ENCODE peak calls at places on chromosomes 1 and 21, in eight cellular contexts. One of them, this sample, is unnamed.

GRCh38 chr1:220710333-220710732 is 20.2 kb downstream of the C1orf115 start:
- DNase-seq in tibial nerve: no peak
- DNase-seq in heart right ventricle: no peak
- DNase-seq in body of pancreas: no peak
- DNase-seq in left ventricle myocardium superior: no peak
- DNase-seq in cortex of kidney: no peak
- DNase-seq in CD4-positive, alpha-beta T cell: no peak
- DNase-seq in stimulated activated CD4-positive, alpha-beta T cell treated with anti-CD3 and anti-CD28 coated beads, Interleukin-2, amount 100 ng/mL, for 48 hours: no peak
- DNase-seq in this sample: no peak

GRCh38 chr1:8018492-8019228 is 7.4 kb downstream of the ERRFI1 start:
- DNase-seq in tibial nerve: no peak
- DNase-seq in heart right ventricle: no peak
- DNase-seq in body of pancreas: no peak
- DNase-seq in left ventricle myocardium superior: no peak
- DNase-seq in cortex of kidney: no peak
- DNase-seq in CD4-positive, alpha-beta T cell: no peak
- DNase-seq in stimulated activated CD4-positive, alpha-beta T cell treated with anti-CD3 and anti-CD28 coated beads, Interleukin-2, amount 100 ng/mL, for 48 hours: no peak
- DNase-seq in this sample: no peak

GRCh38 chr1:166297993-166298392 is 131.2 kb upstream of the FAM78B start:
- DNase-seq in tibial nerve: no peak
- DNase-seq in heart right ventricle: no peak
- DNase-seq in body of pancreas: no peak
- DNase-seq in left ventricle myocardium superior: no peak
- DNase-seq in cortex of kidney: no peak
- DNase-seq in CD4-positive, alpha-beta T cell: no peak
- DNase-seq in stimulated activated CD4-positive, alpha-beta T cell treated with anti-CD3 and anti-CD28 coated beads, Interleukin-2, amount 100 ng/mL, for 48 hours: no peak
- DNase-seq in this sample: no peak

GRCh38 chr1:46547481-46548383 is 3.7 kb downstream of the KNCN start:
- DNase-seq in tibial nerve: peak
- DNase-seq in heart right ventricle: no peak
- DNase-seq in body of pancreas: no peak
- DNase-seq in left ventricle myocardium superior: no peak
- DNase-seq in cortex of kidney: no peak
- DNase-seq in CD4-positive, alpha-beta T cell: no peak
- DNase-seq in stimulated activated CD4-positive, alpha-beta T cell treated with anti-CD3 and anti-CD28 coated beads, Interleukin-2, amount 100 ng/mL, for 48 hours: no peak
- DNase-seq in this sample: no peak

GRCh38 chr1:31482478-31483011 is 69.5 kb downstream of the SERINC2 start:
- DNase-seq in tibial nerve: no peak
- DNase-seq in heart right ventricle: no peak
- DNase-seq in body of pancreas: no peak
- DNase-seq in left ventricle myocardium superior: no peak
- DNase-seq in cortex of kidney: no peak
- DNase-seq in CD4-positive, alpha-beta T cell: no peak
- DNase-seq in stimulated activated CD4-positive, alpha-beta T cell treated with anti-CD3 and anti-CD28 coated beads, Interleukin-2, amount 100 ng/mL, for 48 hours: no peak
- DNase-seq in this sample: no peak

GRCh38 chr1:19620786-19621185 is 23.3 kb upstream of the NBL1 start:
- DNase-seq in tibial nerve: no peak
- DNase-seq in heart right ventricle: no peak
- DNase-seq in body of pancreas: no peak
- DNase-seq in left ventricle myocardium superior: no peak
- DNase-seq in cortex of kidney: no peak
- DNase-seq in CD4-positive, alpha-beta T cell: no peak
- DNase-seq in stimulated activated CD4-positive, alpha-beta T cell treated with anti-CD3 and anti-CD28 coated beads, Interleukin-2, amount 100 ng/mL, for 48 hours: no peak
- DNase-seq in this sample: no peak

GRCh38 chr21:34313116-34313515 is 50.7 kb upstream of the KCNE2 start:
- DNase-seq in tibial nerve: no peak
- DNase-seq in heart right ventricle: no peak
- DNase-seq in body of pancreas: no peak
- DNase-seq in left ventricle myocardium superior: no peak
- DNase-seq in cortex of kidney: no peak
- DNase-seq in CD4-positive, alpha-beta T cell: no peak
- DNase-seq in stimulated activated CD4-positive, alpha-beta T cell treated with anti-CD3 and anti-CD28 coated beads, Interleukin-2, amount 100 ng/mL, for 48 hours: no peak
- DNase-seq in this sample: no peak

GRCh38 chr1:206925116-206925736 is 3.5 kb upstream of the FCMR start:
- DNase-seq in tibial nerve: peak
- DNase-seq in heart right ventricle: peak
- DNase-seq in body of pancreas: no peak
- DNase-seq in left ventricle myocardium superior: peak
- DNase-seq in cortex of kidney: no peak
- DNase-seq in CD4-positive, alpha-beta T cell: peak
- DNase-seq in stimulated activated CD4-positive, alpha-beta T cell treated with anti-CD3 and anti-CD28 coated beads, Interleukin-2, amount 100 ng/mL, for 48 hours: no peak
- DNase-seq in this sample: peak

GRCh38 chr1:235942625-235942934 is 75.9 kb upstream of the LYST start:
- DNase-seq in tibial nerve: no peak
- DNase-seq in heart right ventricle: no peak
- DNase-seq in body of pancreas: no peak
- DNase-seq in left ventricle myocardium superior: no peak
- DNase-seq in cortex of kidney: no peak
- DNase-seq in CD4-positive, alpha-beta T cell: no peak
- DNase-seq in stimulated activated CD4-positive, alpha-beta T cell treated with anti-CD3 and anti-CD28 coated beads, Interleukin-2, amount 100 ng/mL, for 48 hours: no peak
- DNase-seq in this sample: no peak

GRCh38 chr1:89149229-89149628 is 23.3 kb upstream of the GBP2 start:
- DNase-seq in tibial nerve: no peak
- DNase-seq in heart right ventricle: no peak
- DNase-seq in body of pancreas: peak
- DNase-seq in left ventricle myocardium superior: no peak
- DNase-seq in cortex of kidney: no peak
- DNase-seq in CD4-positive, alpha-beta T cell: no peak
- DNase-seq in stimulated activated CD4-positive, alpha-beta T cell treated with anti-CD3 and anti-CD28 coated beads, Interleukin-2, amount 100 ng/mL, for 48 hours: no peak
- DNase-seq in this sample: no peak

GRCh38 chr1:60503216-60503615 is 429.6 kb upstream of the C1orf87 start:
- DNase-seq in tibial nerve: no peak
- DNase-seq in heart right ventricle: no peak
- DNase-seq in body of pancreas: no peak
- DNase-seq in left ventricle myocardium superior: no peak
- DNase-seq in cortex of kidney: no peak
- DNase-seq in CD4-positive, alpha-beta T cell: no peak
- DNase-seq in stimulated activated CD4-positive, alpha-beta T cell treated with anti-CD3 and anti-CD28 coated beads, Interleukin-2, amount 100 ng/mL, for 48 hours: no peak
- DNase-seq in this sample: no peak

GRCh38 chr1:100364731-100365130 is 12.4 kb downstream of the CDC14A start:
- DNase-seq in tibial nerve: no peak
- DNase-seq in heart right ventricle: no peak
- DNase-seq in body of pancreas: no peak
- DNase-seq in left ventricle myocardium superior: no peak
- DNase-seq in cortex of kidney: no peak
- DNase-seq in CD4-positive, alpha-beta T cell: no peak
- DNase-seq in stimulated activated CD4-positive, alpha-beta T cell treated with anti-CD3 and anti-CD28 coated beads, Interleukin-2, amount 100 ng/mL, for 48 hours: no peak
- DNase-seq in this sample: no peak

GRCh38 chr1:224726783-224727182 is 110.7 kb downstream of the CNIH3 start:
- DNase-seq in tibial nerve: peak
- DNase-seq in heart right ventricle: no peak
- DNase-seq in body of pancreas: no peak
- DNase-seq in left ventricle myocardium superior: no peak
- DNase-seq in cortex of kidney: no peak
- DNase-seq in CD4-positive, alpha-beta T cell: no peak
- DNase-seq in stimulated activated CD4-positive, alpha-beta T cell treated with anti-CD3 and anti-CD28 coated beads, Interleukin-2, amount 100 ng/mL, for 48 hours: no peak
- DNase-seq in this sample: no peak

GRCh38 chr1:193338194-193338593 is 151.8 kb upstream of the B3GALT2 start:
- DNase-seq in tibial nerve: no peak
- DNase-seq in heart right ventricle: no peak
- DNase-seq in body of pancreas: no peak
- DNase-seq in left ventricle myocardium superior: no peak
- DNase-seq in cortex of kidney: no peak
- DNase-seq in CD4-positive, alpha-beta T cell: no peak
- DNase-seq in stimulated activated CD4-positive, alpha-beta T cell treated with anti-CD3 and anti-CD28 coated beads, Interleukin-2, amount 100 ng/mL, for 48 hours: no peak
- DNase-seq in this sample: no peak

GRCh38 chr1:150804671-150805070 is 3.4 kb downstream of the CTSK start:
- DNase-seq in tibial nerve: no peak
- DNase-seq in heart right ventricle: no peak
- DNase-seq in body of pancreas: no peak
- DNase-seq in left ventricle myocardium superior: no peak
- DNase-seq in cortex of kidney: no peak
- DNase-seq in CD4-positive, alpha-beta T cell: no peak
- DNase-seq in stimulated activated CD4-positive, alpha-beta T cell treated with anti-CD3 and anti-CD28 coated beads, Interleukin-2, amount 100 ng/mL, for 48 hours: no peak
- DNase-seq in this sample: no peak

GRCh38 chr1:161781995-161782394 is 15.9 kb downstream of the ATF6 start:
- DNase-seq in tibial nerve: no peak
- DNase-seq in heart right ventricle: no peak
- DNase-seq in body of pancreas: no peak
- DNase-seq in left ventricle myocardium superior: no peak
- DNase-seq in cortex of kidney: no peak
- DNase-seq in CD4-positive, alpha-beta T cell: no peak
- DNase-seq in stimulated activated CD4-positive, alpha-beta T cell treated with anti-CD3 and anti-CD28 coated beads, Interleukin-2, amount 100 ng/mL, for 48 hours: no peak
- DNase-seq in this sample: no peak

GRCh38 chr21:42599962-42600361 is 53.5 kb upstream of the PDE9A start:
- DNase-seq in tibial nerve: no peak
- DNase-seq in heart right ventricle: no peak
- DNase-seq in body of pancreas: no peak
- DNase-seq in left ventricle myocardium superior: no peak
- DNase-seq in cortex of kidney: no peak
- DNase-seq in CD4-positive, alpha-beta T cell: no peak
- DNase-seq in stimulated activated CD4-positive, alpha-beta T cell treated with anti-CD3 and anti-CD28 coated beads, Interleukin-2, amount 100 ng/mL, for 48 hours: no peak
- DNase-seq in this sample: no peak

GRCh38 chr21:18478513-18478912 is 74.9 kb upstream of the TMPRSS15 start:
- DNase-seq in tibial nerve: no peak
- DNase-seq in heart right ventricle: no peak
- DNase-seq in body of pancreas: no peak
- DNase-seq in left ventricle myocardium superior: no peak
- DNase-seq in cortex of kidney: no peak
- DNase-seq in CD4-positive, alpha-beta T cell: no peak
- DNase-seq in stimulated activated CD4-positive, alpha-beta T cell treated with anti-CD3 and anti-CD28 coated beads, Interleukin-2, amount 100 ng/mL, for 48 hours: no peak
- DNase-seq in this sample: no peak

GRCh38 chr1:107141491-107142369 is 891 bp downstream of the NTNG1 start:
- DNase-seq in tibial nerve: peak
- DNase-seq in heart right ventricle: peak
- DNase-seq in body of pancreas: peak
- DNase-seq in left ventricle myocardium superior: peak
- DNase-seq in cortex of kidney: no peak
- DNase-seq in CD4-positive, alpha-beta T cell: no peak
- DNase-seq in stimulated activated CD4-positive, alpha-beta T cell treated with anti-CD3 and anti-CD28 coated beads, Interleukin-2, amount 100 ng/mL, for 48 hours: no peak
- DNase-seq in this sample: no peak

GRCh38 chr1:70324683-70325082 is 29.8 kb downstream of the ANKRD13C start:
- DNase-seq in tibial nerve: no peak
- DNase-seq in heart right ventricle: no peak
- DNase-seq in body of pancreas: no peak
- DNase-seq in left ventricle myocardium superior: no peak
- DNase-seq in cortex of kidney: no peak
- DNase-seq in CD4-positive, alpha-beta T cell: no peak
- DNase-seq in stimulated activated CD4-positive, alpha-beta T cell treated with anti-CD3 and anti-CD28 coated beads, Interleukin-2, amount 100 ng/mL, for 48 hours: no peak
- DNase-seq in this sample: no peak

GRCh38 chr1:115496904-115497527 is 144.8 kb upstream of the VANGL1 start:
- DNase-seq in tibial nerve: no peak
- DNase-seq in heart right ventricle: no peak
- DNase-seq in body of pancreas: no peak
- DNase-seq in left ventricle myocardium superior: no peak
- DNase-seq in cortex of kidney: no peak
- DNase-seq in CD4-positive, alpha-beta T cell: no peak
- DNase-seq in stimulated activated CD4-positive, alpha-beta T cell treated with anti-CD3 and anti-CD28 coated beads, Interleukin-2, amount 100 ng/mL, for 48 hours: no peak
- DNase-seq in this sample: no peak

GRCh38 chr1:118978914-118979701 is 9.0 kb downstream of the TBX15 start:
- DNase-seq in tibial nerve: no peak
- DNase-seq in heart right ventricle: no peak
- DNase-seq in body of pancreas: no peak
- DNase-seq in left ventricle myocardium superior: no peak
- DNase-seq in cortex of kidney: no peak
- DNase-seq in CD4-positive, alpha-beta T cell: no peak
- DNase-seq in stimulated activated CD4-positive, alpha-beta T cell treated with anti-CD3 and anti-CD28 coated beads, Interleukin-2, amount 100 ng/mL, for 48 hours: no peak
- DNase-seq in this sample: no peak

GRCh38 chr1:167761400-167761799 is 39.6 kb downstream of the MPZL1 start:
- DNase-seq in tibial nerve: no peak
- DNase-seq in heart right ventricle: no peak
- DNase-seq in body of pancreas: no peak
- DNase-seq in left ventricle myocardium superior: no peak
- DNase-seq in cortex of kidney: no peak
- DNase-seq in CD4-positive, alpha-beta T cell: no peak
- DNase-seq in stimulated activated CD4-positive, alpha-beta T cell treated with anti-CD3 and anti-CD28 coated beads, Interleukin-2, amount 100 ng/mL, for 48 hours: no peak
- DNase-seq in this sample: no peak

GRCh38 chr21:44262338-44263048 is 796 bp upstream of the DNMT3L start:
- DNase-seq in tibial nerve: no peak
- DNase-seq in heart right ventricle: no peak
- DNase-seq in body of pancreas: no peak
- DNase-seq in left ventricle myocardium superior: no peak
- DNase-seq in cortex of kidney: no peak
- DNase-seq in CD4-positive, alpha-beta T cell: no peak
- DNase-seq in stimulated activated CD4-positive, alpha-beta T cell treated with anti-CD3 and anti-CD28 coated beads, Interleukin-2, amount 100 ng/mL, for 48 hours: no peak
- DNase-seq in this sample: no peak

GRCh38 chr1:201537966-201538617 is 835 bp upstream of the NAV1 start:
- DNase-seq in tibial nerve: no peak
- DNase-seq in heart right ventricle: no peak
- DNase-seq in body of pancreas: no peak
- DNase-seq in left ventricle myocardium superior: no peak
- DNase-seq in cortex of kidney: no peak
- DNase-seq in CD4-positive, alpha-beta T cell: no peak
- DNase-seq in stimulated activated CD4-positive, alpha-beta T cell treated with anti-CD3 and anti-CD28 coated beads, Interleukin-2, amount 100 ng/mL, for 48 hours: no peak
- DNase-seq in this sample: no peak

GRCh38 chr1:221184131-221184794 is 305.0 kb downstream of the HLX start:
- DNase-seq in tibial nerve: no peak
- DNase-seq in heart right ventricle: no peak
- DNase-seq in body of pancreas: no peak
- DNase-seq in left ventricle myocardium superior: no peak
- DNase-seq in cortex of kidney: no peak
- DNase-seq in CD4-positive, alpha-beta T cell: no peak
- DNase-seq in stimulated activated CD4-positive, alpha-beta T cell treated with anti-CD3 and anti-CD28 coated beads, Interleukin-2, amount 100 ng/mL, for 48 hours: no peak
- DNase-seq in this sample: no peak

GRCh38 chr1:18722270-18722669 is 91.6 kb downstream of the PAX7 start:
- DNase-seq in tibial nerve: no peak
- DNase-seq in heart right ventricle: no peak
- DNase-seq in body of pancreas: no peak
- DNase-seq in left ventricle myocardium superior: no peak
- DNase-seq in cortex of kidney: no peak
- DNase-seq in CD4-positive, alpha-beta T cell: no peak
- DNase-seq in stimulated activated CD4-positive, alpha-beta T cell treated with anti-CD3 and anti-CD28 coated beads, Interleukin-2, amount 100 ng/mL, for 48 hours: no peak
- DNase-seq in this sample: no peak

GRCh38 chr1:198849108-198849507 is 210.3 kb downstream of the PTPRC start:
- DNase-seq in tibial nerve: no peak
- DNase-seq in heart right ventricle: no peak
- DNase-seq in body of pancreas: no peak
- DNase-seq in left ventricle myocardium superior: no peak
- DNase-seq in cortex of kidney: no peak
- DNase-seq in CD4-positive, alpha-beta T cell: no peak
- DNase-seq in stimulated activated CD4-positive, alpha-beta T cell treated with anti-CD3 and anti-CD28 coated beads, Interleukin-2, amount 100 ng/mL, for 48 hours: no peak
- DNase-seq in this sample: no peak

GRCh38 chr1:208737922-208738321 is 493.7 kb upstream of the PLXNA2 start:
- DNase-seq in tibial nerve: no peak
- DNase-seq in heart right ventricle: no peak
- DNase-seq in body of pancreas: no peak
- DNase-seq in left ventricle myocardium superior: no peak
- DNase-seq in cortex of kidney: no peak
- DNase-seq in CD4-positive, alpha-beta T cell: no peak
- DNase-seq in stimulated activated CD4-positive, alpha-beta T cell treated with anti-CD3 and anti-CD28 coated beads, Interleukin-2, amount 100 ng/mL, for 48 hours: no peak
- DNase-seq in this sample: no peak